ENCODE peak calls at places on chromosome 14, in five cellular contexts. F is GM12878, T is pancreas, G is left ventricle myocardium inferior, H is heart left ventricle. A is an unnamed sample. For H3K4me1, the result is how much of the 10 kb centered on the place peaks cover.

GRCh38 chr14:50062438-50063039 is 53.8 kb downstream of the VCPKMT start:
- DNase-seq in F (peak), H (no peak), T (peak), G (no peak), A (no peak)

GRCh38 chr14:77503138-77503537 is 4.5 kb upstream of the ISM2 start:
- DNase-seq in G (no peak), F (no peak), H (no peak), T (no peak), A (no peak)

GRCh38 chr14:69358233-69358963 is 39.7 kb downstream of the ERH start:
- DNase-seq in F (no peak), G (no peak), T (no peak), H (no peak), A (no peak)

GRCh38 chr14:89425931-89426330 is 8.9 kb upstream of the FOXN3 start:
- DNase-seq in T (no peak), G (no peak), H (no peak), F (peak), A (no peak)

GRCh38 chr14:89748004-89748403 is 206.5 kb downstream of the EFCAB11 start:
- DNase-seq in H (no peak), F (no peak), T (no peak), G (no peak), A (no peak)

GRCh38 chr14:72544615-72545387 is 349.1 kb downstream of the DPF3 start:
- DNase-seq in T (no peak), H (no peak), F (no peak), G (no peak), A (no peak)

GRCh38 chr14:80606347-80606772 is 335.2 kb downstream of the CEP128 start:
- DNase-seq in T (no peak), F (no peak), H (no peak), G (no peak), A (no peak)

GRCh38 chr14:50801706-50802105 is 29.3 kb downstream of the NIN start:
- DNase-seq in T (no peak), H (no peak), F (no peak), G (no peak), A (no peak)

GRCh38 chr14:102610968-102611811 is 18.7 kb downstream of the RCOR1 start:
- DNase-seq in G (no peak), T (no peak), H (no peak), F (peak), A (no peak)

GRCh38 chr14:75339059-75339458 is 60.4 kb downstream of the FOS start:
- DNase-seq in H (no peak), T (no peak), G (no peak), F (no peak), A (no peak)

GRCh38 chr14:40417777-40418401 is 985.7 kb upstream of the FBXO33 start:
- DNase-seq in H (no peak), F (no peak), T (peak), G (no peak), A (peak)

GRCh38 chr14:102941419-102942011 is 19.1 kb downstream of the AMN start:
- DNase-seq in G (no peak), H (no peak), F (no peak), T (no peak), A (no peak)

GRCh38 chr14:103391048-103391447 is 5.8 kb downstream of the MARK3 start:
- DNase-seq in F (no peak), G (no peak), H (no peak), T (no peak), A (no peak)

GRCh38 chr14:33676135-33676566 is 274.7 kb downstream of the EGLN3 start:
- DNase-seq in H (peak), F (no peak), T (no peak), G (peak), A (no peak)

GRCh38 chr14:64500088-64500487 is 3.5 kb downstream of the ZBTB25 start:
- DNase-seq in F (no peak), H (no peak), T (no peak), G (no peak), A (no peak)

GRCh38 chr14:77006127-77006526 is 22.4 kb downstream of the IRF2BPL start:
- DNase-seq in H (peak), F (no peak), G (no peak), T (no peak), A (no peak)

GRCh38 chr14:34359423-34360120 is 102.5 kb downstream of the SPTSSA start:
- DNase-seq in H (no peak), F (no peak), T (no peak), G (no peak), A (no peak)

GRCh38 chr14:91369628-91370445 is 47.8 kb downstream of the CCDC88C start:
- DNase-seq in T (peak), G (no peak), H (no peak), F (no peak), A (no peak)

GRCh38 chr14:64507376-64508156 is 3.0 kb downstream of the ZBTB1 start:
- DNase-seq in G (no peak), F (no peak), T (no peak), H (no peak), A (no peak)

GRCh38 chr14:102150636-102151195 is 11.0 kb downstream of the WDR20 start:
- DNase-seq in F (no peak), H (no peak), G (no peak), T (no peak), A (no peak)

GRCh38 chr14:35402323-35403084 is 2.0 kb downstream of the NFKBIA start:
- DNase-seq in H (no peak), T (no peak), F (no peak), G (no peak), A (no peak)

GRCh38 chr14:87108726-87109125 is 884.3 kb downstream of the GALC start:
- DNase-seq in F (no peak), G (no peak), T (no peak), H (no peak), A (no peak)

GRCh38 chr14:84566109-84566508 is 963.8 kb upstream of the FLRT2 start:
- DNase-seq in H (no peak), F (no peak), T (no peak), G (no peak), A (no peak)

GRCh38 chr14:64838656-64839055 is 41.1 kb downstream of the SPTB start:
- DNase-seq in T (no peak), G (no peak), F (no peak), H (no peak), A (no peak)

GRCh38 chr14:106268013-106268727 is 741.8 kb downstream of the TMEM121 start:
- DNase-seq in H (no peak), F (no peak), G (no peak), T (no peak), A (peak)

GRCh38 chr14:50023671-50024490 is 92.5 kb downstream of the VCPKMT start:
- DNase-seq in F (no peak), G (no peak), T (no peak), H (no peak), A (no peak)

GRCh38 chr14:91202234-91202974 is 42.1 kb downstream of the GPR68 start:
- DNase-seq in T (no peak), H (peak), G (peak), F (no peak), A (peak)

GRCh38 chr14:100900837-100901390 is 2.6 kb downstream of the RTL1 start:
- DNase-seq in H (no peak), G (no peak), F (no peak), T (peak), A (no peak)
- TF ChIP-seq CTCF in H (no peak), G (no peak), F (no peak), T (no peak), A (no peak)

DNA sequence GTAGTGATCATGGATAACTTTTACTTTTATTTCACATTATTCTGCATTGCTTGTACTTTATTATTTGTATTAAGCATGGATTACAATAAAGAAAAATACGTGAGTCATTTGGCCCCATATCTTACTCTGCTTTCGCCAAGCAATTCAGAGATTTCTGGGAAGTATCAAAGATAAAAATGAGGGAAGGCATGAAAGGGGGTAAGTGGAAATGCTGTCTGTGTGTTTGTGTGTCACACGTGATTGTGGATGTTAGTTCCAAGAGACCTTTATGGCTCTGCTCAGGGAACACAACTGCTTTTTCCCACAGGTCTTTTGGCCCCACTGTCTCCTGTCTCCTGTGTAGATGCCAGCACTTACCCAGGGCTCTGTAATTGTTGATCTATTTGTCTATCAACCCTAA is 10.5 kb downstream of the NID2 start:
- DNase-seq in F (no peak), G (no peak), H (no peak), T (no peak), A (no peak)
- H3K4me1 ChIP-seq in F (under half), G (half or more), H (half or more), T (under half), A (under half)

GRCh38 chr14:36646664-36647416 is 14.8 kb upstream of the PAX9 start:
- DNase-seq in G (no peak), H (no peak), T (no peak), F (no peak), A (no peak)

GRCh38 chr14:36649872-36650650 is 11.6 kb upstream of the PAX9 start:
- DNase-seq in F (no peak), T (no peak), H (no peak), G (no peak), A (no peak)

GRCh38 chr14:36652542-36653201 is 9.0 kb upstream of the PAX9 start:
- DNase-seq in F (no peak), T (no peak), G (no peak), H (no peak), A (no peak)

GRCh38 chr14:36647417-36647826 is 14.2 kb upstream of the PAX9 start:
- DNase-seq in T (no peak), H (no peak), F (no peak), G (no peak), A (no peak)

DNA sequence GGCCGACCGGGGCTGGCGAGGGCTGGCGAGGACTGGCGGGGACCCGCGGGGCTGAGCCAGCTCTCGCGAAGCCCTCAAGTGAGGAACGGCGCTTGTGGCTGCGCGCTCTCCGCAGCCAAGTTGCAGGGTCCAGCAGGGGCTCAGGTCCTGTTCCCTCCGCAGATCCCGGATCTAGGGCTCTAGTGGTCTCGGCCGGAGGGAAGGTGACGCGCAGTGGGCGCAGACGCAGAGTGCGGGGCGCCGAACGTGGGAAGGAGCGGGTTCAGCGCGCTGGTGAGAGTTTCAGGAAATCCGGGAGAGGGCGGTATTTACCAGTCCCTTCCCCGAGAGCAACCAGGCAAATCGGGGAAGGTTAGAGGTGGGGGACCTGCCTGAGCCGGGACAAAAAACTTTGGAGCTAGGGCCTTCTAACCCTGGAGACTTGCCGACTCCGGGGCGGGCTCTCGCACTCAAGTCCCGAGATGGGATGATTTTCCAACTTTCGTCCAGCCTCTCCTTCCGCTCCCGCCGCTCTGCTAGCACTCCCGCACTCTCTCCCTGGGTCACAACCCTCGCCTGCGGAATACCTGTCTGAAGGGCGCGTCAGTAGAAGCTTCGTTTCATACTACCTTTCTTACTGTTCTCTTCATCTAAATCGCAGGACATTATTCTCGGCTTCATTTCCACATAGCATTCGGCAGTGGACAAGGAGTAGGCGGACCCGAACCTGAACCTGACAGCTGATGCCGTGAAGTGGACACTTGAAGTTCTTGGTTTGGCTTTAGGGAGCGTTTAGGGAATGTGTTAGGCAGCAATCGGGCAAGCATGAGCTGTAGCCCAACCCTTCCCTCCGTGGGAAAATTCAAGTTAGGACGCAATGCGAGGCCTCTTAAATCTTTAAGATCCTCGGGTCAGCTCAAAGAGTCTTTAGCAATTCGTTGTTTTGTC is 13.6 kb upstream of the PAX9 start:
- DNase-seq in T (no peak), G (no peak), F (no peak), H (no peak), A (peak)
- TF ChIP-seq CTCF in T (peak), G (peak), F (no peak), H (peak), A (peak)

GRCh38 chr14:105200074-105200473 is 19.0 kb upstream of the NUDT14 start:
- DNase-seq in H (no peak), T (no peak), G (no peak), F (no peak), A (peak)
- H3K4me1 ChIP-seq in H (under half), T (under half), G (half or more), F (under half), A (half or more)

GRCh38 chr14:92603309-92604257 is 90.0 kb downstream of the RIN3 start:
- DNase-seq in T (no peak), G (peak), H (peak), F (no peak), A (peak)
- TF ChIP-seq CTCF in T (no peak), G (peak), H (no peak), F (peak), A (peak)

DNA sequence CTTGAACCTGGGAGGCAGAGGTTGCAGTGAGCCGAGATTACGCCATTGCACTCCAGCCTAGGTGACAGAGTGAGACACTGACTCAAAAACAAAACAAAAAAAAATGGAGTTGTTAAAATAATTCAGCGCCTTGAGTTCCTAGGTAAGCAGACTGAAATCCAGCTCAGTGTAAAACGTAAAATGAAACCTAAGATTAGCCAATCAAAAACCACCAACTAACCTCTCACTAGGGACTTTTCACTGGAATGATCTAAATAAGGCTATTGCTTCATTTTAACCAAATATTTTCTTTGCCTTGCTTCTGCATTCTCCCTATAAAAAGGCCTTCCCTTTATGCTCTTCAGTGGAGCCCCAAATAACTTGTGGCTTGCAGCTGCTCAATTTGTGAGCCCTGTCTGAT is 91.6 kb upstream of the HIF1A start:
- DNase-seq in F (no peak), G (no peak), T (no peak), H (no peak), A (no peak)
- H3K4me1 ChIP-seq in F (under half), G (under half), T (under half), H (under half), A (under half)

DNA sequence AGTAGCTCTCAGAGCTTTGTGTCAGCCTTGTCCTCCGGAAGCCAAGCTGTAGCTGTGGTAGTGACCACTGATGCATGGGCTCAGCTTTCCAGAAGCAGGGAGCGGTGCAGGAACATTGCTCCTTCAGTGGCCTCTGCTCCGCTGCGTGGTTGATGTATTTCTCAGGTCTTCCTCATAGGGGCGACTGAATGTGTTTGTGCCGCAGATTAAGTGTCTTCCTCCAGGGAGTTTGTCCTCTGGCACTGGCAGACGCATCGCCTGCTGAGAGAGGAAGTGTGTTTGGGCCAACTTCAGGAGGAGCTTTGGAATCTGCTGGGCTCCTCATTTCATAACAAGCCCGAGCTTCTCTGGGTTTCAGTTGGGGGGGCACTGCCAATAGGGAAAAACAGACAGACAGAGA is 69.2 kb upstream of the PRIMA1 start:
- DNase-seq in F (no peak), H (no peak), T (no peak), G (no peak), A (no peak)
- TF ChIP-seq CTCF in F (no peak), H (no peak), T (no peak), G (no peak), A (no peak)

A was measured in upper lobe of left lung.